ENCODE peak calls at places on chromosomes 4 and X, in eight cellular contexts. One of them, this sample, is unnamed.

GRCh38 chr4:182126567-182126966 is 116.6 kb upstream of the TENM3 start:
- DNase-seq in fibroblast of lung: peak
- DNase-seq in lower leg skin: no peak
- DNase-seq in thoracic aorta: no peak
- DNase-seq in breast epithelium: no peak
- DNase-seq in left ventricle myocardium inferior: no peak
- DNase-seq in endodermal cell: no peak
- DNase-seq in AG04450: no peak
- DNase-seq in this sample: no peak

GRCh38 chr4:158823461-158823873 is 54.6 kb downstream of the FNIP2 start:
- DNase-seq in left ventricle myocardium inferior: no peak
- DNase-seq in endodermal cell: no peak
- DNase-seq in AG04450: no peak
- DNase-seq in breast epithelium: no peak
- DNase-seq in fibroblast of lung: peak
- DNase-seq in thoracic aorta: peak
- DNase-seq in lower leg skin: no peak
- DNase-seq in this sample: no peak

GRCh38 chr4:124337874-124338273 is 374.7 kb downstream of the ANKRD50 start:
- DNase-seq in thoracic aorta: no peak
- DNase-seq in breast epithelium: no peak
- DNase-seq in endodermal cell: no peak
- DNase-seq in AG04450: no peak
- DNase-seq in lower leg skin: no peak
- DNase-seq in fibroblast of lung: peak
- DNase-seq in left ventricle myocardium inferior: peak
- DNase-seq in this sample: no peak

GRCh38 chr4:95409127-95409526 is 139.6 kb downstream of the UNC5C start:
- DNase-seq in breast epithelium: no peak
- DNase-seq in lower leg skin: no peak
- DNase-seq in endodermal cell: no peak
- DNase-seq in AG04450: no peak
- DNase-seq in thoracic aorta: no peak
- DNase-seq in left ventricle myocardium inferior: no peak
- DNase-seq in fibroblast of lung: no peak
- DNase-seq in this sample: no peak

GRCh38 chr4:55820260-55820659 is 670 bp downstream of the EXOC1L start:
- DNase-seq in fibroblast of lung: peak
- DNase-seq in left ventricle myocardium inferior: no peak
- DNase-seq in lower leg skin: no peak
- DNase-seq in AG04450: no peak
- DNase-seq in endodermal cell: no peak
- DNase-seq in thoracic aorta: no peak
- DNase-seq in breast epithelium: no peak
- DNase-seq in this sample: no peak

GRCh38 chr4:78369691-78370090 is 181.9 kb upstream of the ANXA3 start:
- DNase-seq in left ventricle myocardium inferior: no peak
- DNase-seq in AG04450: no peak
- DNase-seq in fibroblast of lung: no peak
- DNase-seq in breast epithelium: no peak
- DNase-seq in lower leg skin: no peak
- DNase-seq in endodermal cell: peak
- DNase-seq in thoracic aorta: no peak
- DNase-seq in this sample: no peak

GRCh38 chr4:36823199-36823967 is 421.2 kb upstream of the NWD2 start:
- DNase-seq in AG04450: no peak
- DNase-seq in endodermal cell: no peak
- DNase-seq in breast epithelium: no peak
- DNase-seq in lower leg skin: no peak
- DNase-seq in left ventricle myocardium inferior: no peak
- DNase-seq in thoracic aorta: no peak
- DNase-seq in fibroblast of lung: no peak
- DNase-seq in this sample: no peak

GRCh38 chr4:140296335-140296753 is 77.1 kb upstream of the SCOC start:
- DNase-seq in AG04450: peak
- DNase-seq in endodermal cell: no peak
- DNase-seq in thoracic aorta: peak
- DNase-seq in fibroblast of lung: peak
- DNase-seq in lower leg skin: peak
- DNase-seq in breast epithelium: peak
- DNase-seq in left ventricle myocardium inferior: peak
- DNase-seq in this sample: no peak

GRCh38 chr4:47933798-47934197 is 19.4 kb upstream of the NFXL1 start:
- DNase-seq in left ventricle myocardium inferior: no peak
- DNase-seq in thoracic aorta: no peak
- DNase-seq in endodermal cell: no peak
- DNase-seq in lower leg skin: no peak
- DNase-seq in fibroblast of lung: peak
- DNase-seq in breast epithelium: no peak
- DNase-seq in AG04450: peak
- DNase-seq in this sample: no peak

GRCh38 chrX:13638826-13639225 is 14.1 kb upstream of the TCEANC start:
- DNase-seq in breast epithelium: no peak
- DNase-seq in AG04450: no peak
- DNase-seq in lower leg skin: no peak
- DNase-seq in fibroblast of lung: no peak
- DNase-seq in thoracic aorta: no peak
- DNase-seq in endodermal cell: no peak
- DNase-seq in left ventricle myocardium inferior: no peak
- DNase-seq in this sample: no peak

GRCh38 chrX:85590638-85591037 is 211.2 kb upstream of the POF1B start:
- DNase-seq in thoracic aorta: no peak
- DNase-seq in breast epithelium: no peak
- DNase-seq in lower leg skin: no peak
- DNase-seq in AG04450: no peak
- DNase-seq in fibroblast of lung: no peak
- DNase-seq in endodermal cell: no peak
- DNase-seq in left ventricle myocardium inferior: no peak
- DNase-seq in this sample: no peak

GRCh38 chr4:88040707-88041106 is 33.3 kb downstream of the PKD2 start:
- DNase-seq in thoracic aorta: no peak
- DNase-seq in left ventricle myocardium inferior: no peak
- DNase-seq in fibroblast of lung: no peak
- DNase-seq in lower leg skin: no peak
- DNase-seq in endodermal cell: no peak
- DNase-seq in breast epithelium: no peak
- DNase-seq in AG04450: no peak
- DNase-seq in this sample: no peak

GRCh38 chr4:169330811-169331210 is 60.1 kb upstream of the SH3RF1 start:
- DNase-seq in AG04450: no peak
- DNase-seq in left ventricle myocardium inferior: no peak
- DNase-seq in lower leg skin: no peak
- DNase-seq in endodermal cell: no peak
- DNase-seq in thoracic aorta: no peak
- DNase-seq in fibroblast of lung: no peak
- DNase-seq in breast epithelium: no peak
- DNase-seq in this sample: no peak

GRCh38 chr4:70739496-70740337 is 18.0 kb downstream of the RUFY3 start:
- DNase-seq in breast epithelium: no peak
- DNase-seq in fibroblast of lung: no peak
- DNase-seq in thoracic aorta: no peak
- DNase-seq in lower leg skin: no peak
- DNase-seq in AG04450: no peak
- DNase-seq in left ventricle myocardium inferior: no peak
- DNase-seq in endodermal cell: no peak
- DNase-seq in this sample: no peak

GRCh38 chr4:152100378-152101201 is 339.8 kb upstream of the GATB start:
- DNase-seq in lower leg skin: peak
- DNase-seq in breast epithelium: no peak
- DNase-seq in left ventricle myocardium inferior: no peak
- DNase-seq in endodermal cell: no peak
- DNase-seq in fibroblast of lung: no peak
- DNase-seq in thoracic aorta: no peak
- DNase-seq in AG04450: no peak
- DNase-seq in this sample: no peak

GRCh38 chrX:39805022-39805421 is 292.7 kb downstream of the BCOR start:
- DNase-seq in AG04450: no peak
- DNase-seq in left ventricle myocardium inferior: no peak
- DNase-seq in thoracic aorta: no peak
- DNase-seq in breast epithelium: no peak
- DNase-seq in lower leg skin: no peak
- DNase-seq in fibroblast of lung: no peak
- DNase-seq in endodermal cell: no peak
- DNase-seq in this sample: no peak

GRCh38 chr4:126071346-126072333 is 756.9 kb downstream of the FAT4 start:
- DNase-seq in lower leg skin: no peak
- DNase-seq in fibroblast of lung: peak
- DNase-seq in left ventricle myocardium inferior: no peak
- DNase-seq in thoracic aorta: no peak
- DNase-seq in AG04450: peak
- DNase-seq in endodermal cell: no peak
- DNase-seq in breast epithelium: no peak
- DNase-seq in this sample: no peak

GRCh38 chrX:119667111-119667928 is 25.6 kb downstream of the SEPTIN6 start:
- DNase-seq in endodermal cell: no peak
- DNase-seq in breast epithelium: no peak
- DNase-seq in left ventricle myocardium inferior: peak
- DNase-seq in fibroblast of lung: no peak
- DNase-seq in AG04450: no peak
- DNase-seq in thoracic aorta: no peak
- DNase-seq in lower leg skin: no peak
- DNase-seq in this sample: no peak

GRCh38 chrX:20507901-20508620 is 241.4 kb upstream of the RPS6KA3 start:
- DNase-seq in fibroblast of lung: no peak
- DNase-seq in AG04450: no peak
- DNase-seq in left ventricle myocardium inferior: no peak
- DNase-seq in thoracic aorta: no peak
- DNase-seq in endodermal cell: no peak
- DNase-seq in lower leg skin: no peak
- DNase-seq in breast epithelium: no peak
- DNase-seq in this sample: no peak

GRCh38 chr4:108889696-108890475 is 127.0 kb upstream of the ETNPPL start:
- DNase-seq in fibroblast of lung: no peak
- DNase-seq in lower leg skin: no peak
- DNase-seq in endodermal cell: no peak
- DNase-seq in thoracic aorta: no peak
- DNase-seq in left ventricle myocardium inferior: no peak
- DNase-seq in AG04450: no peak
- DNase-seq in breast epithelium: no peak
- DNase-seq in this sample: no peak

GRCh38 chr4:37666625-37667071 is 19.5 kb downstream of the RELL1 start:
- DNase-seq in endodermal cell: no peak
- DNase-seq in thoracic aorta: peak
- DNase-seq in AG04450: peak
- DNase-seq in breast epithelium: no peak
- DNase-seq in lower leg skin: no peak
- DNase-seq in left ventricle myocardium inferior: no peak
- DNase-seq in fibroblast of lung: peak
- DNase-seq in this sample: peak

DNA sequence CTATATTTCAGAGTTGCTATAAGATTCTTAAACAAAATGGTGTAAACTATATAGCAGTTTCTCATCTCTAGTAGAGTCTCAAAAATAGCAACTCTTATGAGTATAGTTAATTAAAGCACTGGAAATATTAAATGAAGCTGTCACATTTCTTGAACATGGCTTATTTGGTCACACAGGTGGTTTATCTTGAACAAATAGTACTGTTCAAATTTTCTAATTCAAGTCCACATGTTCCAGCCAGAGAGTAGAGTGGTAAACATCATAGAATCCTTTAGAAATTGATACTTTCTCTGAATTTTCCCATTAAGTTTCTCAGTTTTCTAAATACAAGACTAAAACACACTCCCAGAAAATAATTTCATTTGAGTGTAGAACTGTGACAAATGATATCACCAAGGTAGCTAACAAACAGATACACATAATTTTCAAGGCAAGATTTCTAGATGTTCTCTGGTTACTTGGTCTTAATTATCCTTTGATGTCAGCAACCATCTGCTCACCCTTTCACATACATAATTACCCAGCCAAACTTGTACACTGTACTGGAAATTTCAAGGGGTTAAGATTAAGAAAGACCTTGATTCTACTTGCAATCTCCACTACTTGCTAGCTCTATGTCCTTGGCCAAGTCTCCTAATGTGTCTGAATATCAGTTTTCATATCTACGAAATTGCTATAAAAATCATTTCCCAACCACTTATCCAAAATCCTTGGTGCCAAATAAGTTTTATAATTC is 24.3 kb upstream of the PAK3 start:
- DNase-seq in breast epithelium: no peak
- DNase-seq in endodermal cell: no peak
- DNase-seq in thoracic aorta: no peak
- DNase-seq in AG04450: no peak
- DNase-seq in fibroblast of lung: no peak
- DNase-seq in lower leg skin: no peak
- DNase-seq in left ventricle myocardium inferior: no peak
- DNase-seq in this sample: no peak
- TF ChIP-seq CTCF in breast epithelium: no peak
- TF ChIP-seq CTCF in endodermal cell: no peak
- TF ChIP-seq CTCF in thoracic aorta: no peak
- TF ChIP-seq CTCF in AG04450: no peak
- TF ChIP-seq CTCF in fibroblast of lung: no peak
- TF ChIP-seq CTCF in lower leg skin: no peak
- TF ChIP-seq CTCF in left ventricle myocardium inferior: no peak
- TF ChIP-seq CTCF in this sample: no peak

GRCh38 chr4:153873741-153874140 is 84.9 kb upstream of the SFRP2 start:
- DNase-seq in thoracic aorta: no peak
- DNase-seq in lower leg skin: no peak
- DNase-seq in fibroblast of lung: no peak
- DNase-seq in left ventricle myocardium inferior: no peak
- DNase-seq in endodermal cell: no peak
- DNase-seq in breast epithelium: no peak
- DNase-seq in AG04450: no peak
- DNase-seq in this sample: no peak
- TF ChIP-seq CTCF in thoracic aorta: no peak
- TF ChIP-seq CTCF in lower leg skin: no peak
- TF ChIP-seq CTCF in fibroblast of lung: no peak
- TF ChIP-seq CTCF in left ventricle myocardium inferior: no peak
- TF ChIP-seq CTCF in endodermal cell: no peak
- TF ChIP-seq CTCF in breast epithelium: no peak
- TF ChIP-seq CTCF in AG04450: no peak
- TF ChIP-seq CTCF in this sample: no peak

GRCh38 chr4:75432683-75433082 is 81.5 kb downstream of the RCHY1 start:
- DNase-seq in thoracic aorta: no peak
- DNase-seq in breast epithelium: no peak
- DNase-seq in lower leg skin: no peak
- DNase-seq in left ventricle myocardium inferior: no peak
- DNase-seq in endodermal cell: peak
- DNase-seq in AG04450: no peak
- DNase-seq in fibroblast of lung: no peak
- DNase-seq in this sample: peak
- TF ChIP-seq CTCF in thoracic aorta: no peak
- TF ChIP-seq CTCF in breast epithelium: no peak
- TF ChIP-seq CTCF in lower leg skin: no peak
- TF ChIP-seq CTCF in left ventricle myocardium inferior: peak
- TF ChIP-seq CTCF in endodermal cell: peak
- TF ChIP-seq CTCF in AG04450: peak
- TF ChIP-seq CTCF in fibroblast of lung: peak
- TF ChIP-seq CTCF in this sample: peak

DNA sequence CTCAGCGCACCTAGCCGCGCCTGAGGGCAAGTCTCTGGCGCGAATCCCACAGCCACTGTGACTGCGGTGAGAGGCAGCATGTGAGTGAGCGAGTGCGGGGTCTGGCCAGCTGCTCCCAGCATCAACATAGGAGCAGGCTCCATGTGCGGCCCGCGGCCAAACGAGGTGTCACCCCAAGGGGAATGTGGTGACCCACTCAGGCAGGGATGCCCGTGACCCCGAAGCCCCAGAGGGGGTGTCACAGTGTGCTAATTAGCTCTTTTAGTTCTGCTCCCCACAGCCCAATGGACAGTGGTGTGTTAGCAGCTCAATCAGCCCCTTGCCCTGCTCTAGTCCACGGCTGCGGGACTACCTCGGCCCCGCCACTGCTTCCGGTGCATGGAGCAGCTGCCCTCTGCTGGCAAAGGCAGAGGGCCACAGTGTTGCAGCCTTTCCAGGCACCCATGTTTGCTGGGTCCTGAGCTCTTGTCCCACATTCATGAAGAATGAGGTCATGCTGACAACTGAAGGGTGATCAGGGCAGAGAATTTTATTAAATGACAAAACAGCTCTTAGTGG is 61.4 kb downstream of the AGA start:
- DNase-seq in left ventricle myocardium inferior: no peak
- DNase-seq in fibroblast of lung: no peak
- DNase-seq in thoracic aorta: no peak
- DNase-seq in endodermal cell: peak
- DNase-seq in breast epithelium: no peak
- DNase-seq in AG04450: no peak
- DNase-seq in lower leg skin: no peak
- DNase-seq in this sample: no peak
- TF ChIP-seq CTCF in left ventricle myocardium inferior: no peak
- TF ChIP-seq CTCF in fibroblast of lung: no peak
- TF ChIP-seq CTCF in thoracic aorta: no peak
- TF ChIP-seq CTCF in endodermal cell: peak
- TF ChIP-seq CTCF in breast epithelium: no peak
- TF ChIP-seq CTCF in AG04450: no peak
- TF ChIP-seq CTCF in lower leg skin: no peak
- TF ChIP-seq CTCF in this sample: no peak

This sample was measured in endothelial cell.